ENCODE peak calls at places on chromosomes 16 and 17, in seven cellular contexts. B, E, U, A, M, V and N are unnamed samples.

GRCh38 chr16:66197668-66198278 is 168.7 kb upstream of the CDH5 start:
- DNase-seq in B (no peak), E (no peak), U (no peak), A (no peak), M (no peak), V (no peak), N (no peak)

GRCh38 chr17:2724783-2725164 is 13.2 kb upstream of the CLUH start:
- DNase-seq in B (peak), E (peak), U (peak), A (no peak), M (no peak), V (peak), N (peak)

GRCh38 chr17:7880076-7880868 is 8.3 kb upstream of the CHD3 start:
- DNase-seq in B (no peak), E (no peak), U (no peak), A (no peak), M (no peak), V (no peak), N (no peak)

GRCh38 chr17:62092784-62093183 is 27.7 kb upstream of the MED13 start:
- DNase-seq in B (no peak), E (no peak), U (no peak), A (no peak), M (no peak), V (no peak), N (no peak)

GRCh38 chr16:22356930-22357634 is 17.3 kb downstream of the CDR2 start:
- DNase-seq in B (no peak), E (no peak), U (no peak), A (no peak), M (no peak), V (no peak), N (no peak)

GRCh38 chr17:492015-492399 is 139.4 kb upstream of the RPH3AL start:
- DNase-seq in B (no peak), E (no peak), U (no peak), A (no peak), M (no peak), V (no peak), N (no peak)

GRCh38 chr16:9258423-9259051 is 167.1 kb downstream of the HAPSTR1 start:
- DNase-seq in B (peak), E (peak), U (peak), A (peak), M (peak), V (peak), N (peak)

GRCh38 chr17:83194189-83194565 is 114.8 kb downstream of the METRNL start:
- DNase-seq in B (no peak), E (no peak), U (no peak), A (no peak), M (no peak), V (no peak), N (no peak)

GRCh38 chr17:33038740-33039139 is 47.1 kb downstream of the SPACA3 start:
- DNase-seq in B (peak), E (peak), U (peak), A (no peak), M (peak), V (peak), N (peak)

GRCh38 chr16:7236824-7237410 is 95.7 kb upstream of the RBFOX1 start:
- DNase-seq in B (no peak), E (no peak), U (no peak), A (no peak), M (peak), V (no peak), N (no peak)

GRCh38 chr16:19777061-19777460 is 59.0 kb downstream of the IQCK start:
- DNase-seq in B (no peak), E (no peak), U (no peak), A (no peak), M (no peak), V (no peak), N (no peak)

GRCh38 chr16:69039333-69039941 is 66.0 kb upstream of the HAS3 start:
- DNase-seq in B (no peak), E (peak), U (no peak), A (peak), M (no peak), V (no peak), N (no peak)

GRCh38 chr17:45147102-45147580 is 1.1 kb upstream of the HEXIM1 start:
- DNase-seq in B (peak), E (peak), U (no peak), A (no peak), M (peak), V (no peak), N (no peak)

GRCh38 chr16:82011199-82011641 is at the start of gene SDR42E1:
- DNase-seq in B (peak), E (no peak), U (peak), A (no peak), M (no peak), V (no peak), N (no peak)

GRCh38 chr17:29663155-29663554 is 40.4 kb upstream of the CORO6 start:
- DNase-seq in B (peak), E (peak), U (peak), A (peak), M (no peak), V (no peak), N (no peak)

GRCh38 chr17:7654832-7655540 is 4.3 kb downstream of the ATP1B2 start:
- DNase-seq in B (no peak), E (peak), U (no peak), A (no peak), M (no peak), V (no peak), N (no peak)

GRCh38 chr16:23949630-23950290 is 114.0 kb downstream of the PRKCB start:
- DNase-seq in B (no peak), E (no peak), U (no peak), A (no peak), M (no peak), V (no peak), N (no peak)

GRCh38 chr16:83481589-83481988 is 326.2 kb upstream of the HSBP1 start:
- DNase-seq in B (no peak), E (no peak), U (no peak), A (no peak), M (no peak), V (no peak), N (no peak)

GRCh38 chr16:57618306-57619132 is 9.9 kb upstream of the ADGRG1 start:
- DNase-seq in B (no peak), E (peak), U (no peak), A (no peak), M (no peak), V (peak), N (peak)

GRCh38 chr17:410674-411401 is 58.2 kb upstream of the RPH3AL start:
- DNase-seq in B (peak), E (peak), U (peak), A (no peak), M (peak), V (peak), N (no peak)

GRCh38 chr16:10242076-10242475 is 59.8 kb upstream of the GRIN2A start:
- DNase-seq in B (no peak), E (no peak), U (no peak), A (no peak), M (no peak), V (no peak), N (no peak)

GRCh38 chr17:49618112-49618611 is 42.5 kb downstream of the NXPH3 start:
- DNase-seq in B (no peak), E (peak), U (no peak), A (no peak), M (no peak), V (no peak), N (no peak)

GRCh38 chr16:4859900-4860255 is 12.6 kb downstream of the UBN1 start:
- DNase-seq in B (no peak), E (peak), U (no peak), A (no peak), M (no peak), V (no peak), N (no peak)

GRCh38 chr17:59154335-59154720 is 658 bp downstream of the SKA2 start:
- DNase-seq in B (peak), E (peak), U (peak), A (peak), M (peak), V (peak), N (peak)

GRCh38 chr17:13746379-13746778 is 144.7 kb upstream of the HS3ST3A1 start:
- DNase-seq in B (no peak), E (no peak), U (no peak), A (no peak), M (peak), V (no peak), N (no peak)

GRCh38 chr16:53744449-53744848 is 40.5 kb downstream of the FTO start:
- DNase-seq in B (no peak), E (no peak), U (no peak), A (peak), M (no peak), V (no peak), N (no peak)

GRCh38 chr17:43545383-43545632 is 832 bp downstream of the ETV4 start:
- DNase-seq in B (no peak), E (peak), U (no peak), A (no peak), M (no peak), V (peak), N (no peak)

GRCh38 chr17:4005296-4006164 is 41.3 kb upstream of the ATP2A3 start:
- DNase-seq in B (no peak), E (no peak), U (no peak), A (no peak), M (no peak), V (no peak), N (no peak)

GRCh38 chr17:40340880-40341807 is 23.4 kb downstream of the GJD3 start:
- DNase-seq in B (peak), E (peak), U (peak), A (peak), M (peak), V (peak), N (peak)

GRCh38 chr17:21140911-21141310 is 14.1 kb downstream of the DHRS7B start:
- DNase-seq in B (no peak), E (no peak), U (no peak), A (no peak), M (no peak), V (no peak), N (no peak)

GRCh38 chr17:68013385-68013784 is 17.1 kb upstream of the C17orf58 start:
- DNase-seq in B (no peak), E (no peak), U (no peak), A (no peak), M (no peak), V (no peak), N (no peak)

GRCh38 chr17:70896843-70897242 is 727.5 kb downstream of the KCNJ2 start:
- DNase-seq in B (no peak), E (no peak), U (no peak), A (no peak), M (no peak), V (no peak), N (no peak)

GRCh38 chr17:63035271-63035670 is 69.2 kb downstream of the TANC2 start:
- DNase-seq in B (no peak), E (peak), U (peak), A (no peak), M (no peak), V (no peak), N (no peak)

DNA sequence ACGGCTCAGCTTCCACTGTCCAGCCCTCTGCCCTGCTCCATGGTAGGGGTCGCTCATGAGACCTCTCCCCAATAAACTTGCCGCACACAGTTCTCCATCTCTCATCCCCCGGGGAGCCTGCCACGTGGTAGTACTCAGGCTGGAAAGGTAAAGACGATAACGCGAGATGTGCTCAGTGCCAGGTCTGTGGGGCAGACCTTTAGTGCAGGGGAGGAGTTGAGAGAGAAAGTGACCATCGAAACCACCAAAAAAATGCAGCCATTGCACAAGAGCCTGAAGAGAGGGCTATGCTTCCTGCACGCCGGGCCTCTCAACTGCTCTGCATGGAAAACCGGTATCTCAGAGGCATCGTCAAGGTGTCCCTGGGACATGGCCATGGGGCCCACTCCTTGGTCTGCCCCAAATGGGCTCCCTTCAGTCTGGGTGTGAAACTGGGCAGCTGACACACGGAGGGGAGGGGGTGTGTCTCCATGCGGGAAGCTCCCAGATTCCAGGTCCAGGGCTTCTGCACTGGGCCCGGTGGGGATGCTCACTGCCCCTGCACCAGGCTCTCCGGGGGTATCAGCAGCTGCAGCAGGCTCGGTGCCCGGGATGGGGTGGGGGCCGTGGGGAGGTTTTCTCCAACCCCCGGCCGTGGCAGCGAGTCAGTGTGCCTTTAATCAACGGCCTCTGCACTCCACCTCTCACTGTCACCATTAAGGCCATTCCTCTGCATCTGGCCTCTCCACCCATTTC is 4.7 kb upstream of the AANAT start:
- DNase-seq in B (no peak), E (no peak), U (no peak), A (no peak), M (no peak), V (no peak), N (no peak)
- TF ChIP-seq USF2 in B (no peak), E (no peak), U (no peak), A (no peak), M (no peak), V (no peak), N (no peak)

GRCh38 chr16:3575491-3575890 is 1.7 kb downstream of the NLRC3 start:
- DNase-seq in B (no peak), E (no peak), U (no peak), A (no peak), M (no peak), V (no peak), N (no peak)
- TF ChIP-seq USF2 in B (no peak), E (no peak), U (no peak), A (no peak), M (no peak), V (no peak), N (no peak)

DNA sequence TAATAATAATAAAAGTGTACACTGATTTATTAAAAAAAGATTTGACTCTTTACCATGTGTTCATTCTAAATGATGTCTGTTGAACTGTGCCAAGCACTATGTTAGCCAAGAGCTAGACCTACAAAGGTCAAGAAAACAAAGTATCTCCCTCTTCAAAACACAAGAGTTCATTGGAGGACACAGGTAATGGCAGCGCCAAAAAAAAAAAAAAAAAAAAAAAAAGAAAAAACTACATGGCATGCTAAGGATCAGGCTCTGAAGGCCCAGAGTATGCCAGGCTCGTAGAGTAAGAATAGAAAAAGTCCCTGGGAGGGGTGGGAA is 35.2 kb downstream of the CYTH1 start:
- DNase-seq in B (no peak), E (no peak), U (no peak), A (no peak), M (no peak), V (no peak), N (no peak)
- TF ChIP-seq USF2 in B (no peak), E (no peak), U (no peak), A (no peak), M (no peak), V (no peak), N (no peak)

GRCh38 chr17:9200699-9201359 is 179.5 kb downstream of the NTN1 start:
- DNase-seq in B (no peak), E (no peak), U (no peak), A (no peak), M (no peak), V (no peak), N (no peak)
- TF ChIP-seq USF2 in B (no peak), E (no peak), U (no peak), A (no peak), M (no peak), V (no peak), N (no peak)

GRCh38 chr16:87580855-87581261 is 21.4 kb upstream of the JPH3 start:
- DNase-seq in B (peak), E (peak), U (peak), A (no peak), M (peak), V (no peak), N (no peak)
- TF ChIP-seq USF2 in B (peak), E (peak), U (peak), A (no peak), M (no peak), V (peak), N (peak)

DNA sequence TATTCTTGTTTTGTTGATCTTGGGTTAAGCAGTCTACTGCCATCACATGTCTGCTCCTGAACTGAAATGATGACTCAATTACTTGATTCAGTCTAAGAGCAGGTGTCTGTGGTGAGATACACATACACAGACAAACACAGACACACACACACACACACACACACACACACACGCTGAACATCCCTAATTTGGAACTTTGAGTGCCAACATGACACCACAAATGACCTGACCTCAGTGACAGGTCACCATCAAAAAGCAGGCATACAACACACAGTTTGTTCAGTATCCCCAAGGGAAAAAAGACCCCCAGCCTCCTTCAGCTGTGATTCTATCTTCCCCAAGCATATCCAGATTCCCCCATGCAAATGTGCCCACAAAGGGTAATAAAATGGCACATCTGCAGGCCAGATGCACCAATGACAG is 130.1 kb upstream of the TMEM97 start:
- DNase-seq in B (peak), E (peak), U (no peak), A (no peak), M (peak), V (no peak), N (no peak)
- TF ChIP-seq USF2 in B (no peak), E (peak), U (no peak), A (no peak), M (no peak), V (no peak), N (no peak)

DNA sequence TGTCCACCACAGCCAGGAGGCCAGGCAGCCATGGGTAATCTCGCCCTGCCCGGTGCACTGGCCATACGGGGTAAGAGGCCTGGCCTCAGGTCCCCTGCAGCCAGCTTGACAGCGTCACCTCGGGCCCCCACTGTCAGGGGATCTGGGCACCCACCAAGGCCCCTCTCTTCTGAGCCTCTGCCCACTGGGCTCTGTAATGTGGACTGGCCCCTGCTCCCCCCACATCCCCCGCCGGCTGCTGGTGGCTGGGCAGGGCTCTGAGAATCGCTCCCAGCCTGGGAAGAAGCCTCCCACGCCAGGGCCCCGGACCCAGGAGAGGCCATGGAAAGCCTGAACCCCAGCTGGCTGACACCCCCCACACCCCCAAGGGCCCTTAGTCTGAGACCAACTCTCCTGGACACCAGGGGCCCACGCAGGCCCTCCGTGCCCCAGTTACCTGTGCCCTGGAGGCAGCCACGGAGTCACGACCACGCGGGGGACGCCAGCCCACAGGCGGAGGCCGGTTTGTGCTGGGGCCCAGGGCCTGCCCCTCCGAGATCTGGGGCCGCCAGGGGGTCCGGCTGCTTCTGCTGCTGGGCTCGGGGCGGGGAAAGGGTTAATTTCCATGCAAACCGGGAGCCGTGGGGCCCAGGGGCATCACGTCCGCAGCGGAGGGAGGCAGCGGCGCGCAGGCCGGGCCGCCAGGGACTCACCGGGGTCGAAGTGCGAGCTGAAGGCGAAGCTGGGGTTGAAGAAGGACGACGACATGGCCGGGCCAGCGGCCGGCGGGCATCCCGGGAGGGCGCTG is at the start of gene PVALEF:
- DNase-seq in B (no peak), E (no peak), U (peak), A (peak), M (no peak), V (peak), N (peak)
- TF ChIP-seq USF2 in B (no peak), E (no peak), U (no peak), A (no peak), M (no peak), V (no peak), N (no peak)

GRCh38 chr16:1330931-1331711 is 2.3 kb upstream of the BAIAP3 start:
- DNase-seq in B (no peak), E (no peak), U (no peak), A (no peak), M (no peak), V (no peak), N (no peak)

GRCh38 chr16:1330260-1330914 is 3.1 kb upstream of the BAIAP3 start:
- DNase-seq in B (peak), E (no peak), U (peak), A (peak), M (no peak), V (peak), N (peak)

GRCh38 chr16:1333149-1333812 is at the start of gene BAIAP3:
- DNase-seq in B (peak), E (no peak), U (peak), A (no peak), M (peak), V (peak), N (peak)

GRCh38 chr16:1332618-1333148 is 762 bp upstream of the BAIAP3 start:
- DNase-seq in B (no peak), E (no peak), U (no peak), A (no peak), M (no peak), V (no peak), N (no peak)

DNA sequence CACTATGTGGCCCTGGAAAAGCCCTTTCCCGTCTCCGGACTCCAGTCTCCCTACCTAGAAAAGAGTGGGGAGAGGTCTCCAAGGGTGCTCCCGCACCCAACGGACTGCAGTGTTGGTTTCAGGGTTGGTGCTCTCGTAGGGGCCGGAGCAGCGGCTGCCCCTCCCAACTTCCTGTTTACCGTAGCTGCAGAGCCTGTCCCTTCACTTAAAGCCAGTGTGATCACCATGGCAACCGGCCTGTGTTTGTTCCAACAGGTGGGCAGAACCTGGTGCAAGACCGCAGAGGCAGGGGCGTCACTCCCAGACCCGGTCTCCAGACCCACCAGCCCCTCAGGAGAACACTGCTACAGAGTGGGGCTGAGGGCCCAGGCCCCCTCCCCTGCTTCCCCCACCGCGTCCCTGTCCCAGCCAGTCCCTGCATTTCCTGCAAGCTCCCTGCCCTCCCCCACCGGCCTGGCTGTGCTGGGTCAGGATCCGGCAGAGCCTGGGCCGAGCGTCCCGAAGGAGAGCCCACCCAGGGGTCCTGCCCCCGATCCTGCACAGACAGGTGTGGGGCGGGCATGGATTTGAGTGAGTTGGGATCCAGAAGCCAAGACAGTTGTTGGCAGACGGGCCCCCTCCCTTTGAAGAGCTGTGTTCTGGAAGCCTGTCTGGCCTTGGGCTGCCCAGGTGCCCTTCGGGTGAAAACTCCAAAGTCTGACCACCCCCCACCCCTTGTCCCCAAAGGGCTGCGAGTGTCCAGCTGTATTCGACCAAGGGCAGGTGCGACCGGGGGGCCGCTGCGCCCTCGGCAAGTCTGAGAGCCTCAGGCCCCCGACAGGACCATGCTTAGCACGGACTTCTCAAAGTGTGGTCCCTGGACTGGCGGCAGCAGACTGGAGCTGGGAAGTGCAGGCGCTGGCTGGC is 1.5 kb upstream of the BAIAP3 start:
- DNase-seq in B (peak), E (peak), U (peak), A (peak), M (peak), V (peak), N (peak)
- TF ChIP-seq USF2 in B (no peak), E (no peak), U (no peak), A (no peak), M (no peak), V (no peak), N (no peak)